ENCODE peak calls at places on chromosomes 1 and 21, in four cellular contexts. One of them, this sample, is unnamed.
A peak's percentile ranks its signal among the peaks of the same experiment; 100 is the strongest.

GRCh38 chr1:121586369-121587229 is 401.8 kb downstream of the SRGAP2C start:
- DNase-seq in fibroblast of the aortic adventitia: peak; percentile 2
- DNase-seq in upper lobe of right lung: no peak
- DNase-seq in right atrium auricular region: no peak
- DNase-seq in this sample: peak; percentile 42

GRCh38 chr1:52159033-52159789 is 17.3 kb downstream of the ZFYVE9 start:
- DNase-seq in fibroblast of the aortic adventitia: peak; percentile 38
- DNase-seq in upper lobe of right lung: no peak
- DNase-seq in right atrium auricular region: no peak
- DNase-seq in this sample: peak; percentile 80

GRCh38 chr1:184494929-184495328 is 108.1 kb downstream of the C1orf21 start:
- DNase-seq in fibroblast of the aortic adventitia: no peak
- DNase-seq in upper lobe of right lung: no peak
- DNase-seq in right atrium auricular region: no peak
- DNase-seq in this sample: no peak

GRCh38 chr1:106055900-106056299 is 1000.6 kb upstream of the PRMT6 start:
- DNase-seq in fibroblast of the aortic adventitia: no peak
- DNase-seq in upper lobe of right lung: no peak
- DNase-seq in right atrium auricular region: no peak
- DNase-seq in this sample: no peak

GRCh38 chr1:18974616-18975015 is 18.1 kb upstream of the IFFO2 start:
- DNase-seq in fibroblast of the aortic adventitia: no peak
- DNase-seq in upper lobe of right lung: no peak
- DNase-seq in right atrium auricular region: no peak
- DNase-seq in this sample: no peak

GRCh38 chr21:46182548-46183336 is 1.5 kb downstream of the SPATC1L start:
- DNase-seq in fibroblast of the aortic adventitia: peak; percentile 15
- DNase-seq in upper lobe of right lung: no peak
- DNase-seq in right atrium auricular region: peak; percentile 59
- DNase-seq in this sample: no peak

GRCh38 chr1:48718116-48718630 is 58.5 kb downstream of the BEND5 start:
- DNase-seq in fibroblast of the aortic adventitia: no peak
- DNase-seq in upper lobe of right lung: no peak
- DNase-seq in right atrium auricular region: no peak
- DNase-seq in this sample: no peak

GRCh38 chr1:206472454-206472853 is 2.2 kb downstream of the IKBKE start:
- DNase-seq in fibroblast of the aortic adventitia: peak; percentile 73
- DNase-seq in upper lobe of right lung: peak; percentile 80
- DNase-seq in right atrium auricular region: no peak
- DNase-seq in this sample: peak; percentile 49

GRCh38 chr1:179586107-179586823 is 5.4 kb upstream of the TDRD5 start:
- DNase-seq in fibroblast of the aortic adventitia: peak; percentile 6
- DNase-seq in upper lobe of right lung: peak; percentile 78
- DNase-seq in right atrium auricular region: no peak
- DNase-seq in this sample: peak; percentile 29

GRCh38 chr1:60149254-60149653 is 75.7 kb upstream of the C1orf87 start:
- DNase-seq in fibroblast of the aortic adventitia: no peak
- DNase-seq in upper lobe of right lung: peak; percentile 57
- DNase-seq in right atrium auricular region: no peak
- DNase-seq in this sample: peak; percentile 19

GRCh38 chr1:63724375-63724774 is 49.4 kb upstream of the ROR1 start:
- DNase-seq in fibroblast of the aortic adventitia: no peak
- DNase-seq in upper lobe of right lung: no peak
- DNase-seq in right atrium auricular region: no peak
- DNase-seq in this sample: no peak

GRCh38 chr1:229253170-229253974 is 17.5 kb upstream of the RAB4A start:
- DNase-seq in fibroblast of the aortic adventitia: no peak
- DNase-seq in upper lobe of right lung: no peak
- DNase-seq in right atrium auricular region: no peak
- DNase-seq in this sample: peak; percentile 83

GRCh38 chr1:87178451-87178850 is 150.2 kb upstream of the LMO4 start:
- DNase-seq in fibroblast of the aortic adventitia: no peak
- DNase-seq in upper lobe of right lung: no peak
- DNase-seq in right atrium auricular region: no peak
- DNase-seq in this sample: no peak

GRCh38 chr1:61379693-61380092 is 297.3 kb downstream of the NFIA start:
- DNase-seq in fibroblast of the aortic adventitia: no peak
- DNase-seq in upper lobe of right lung: no peak
- DNase-seq in right atrium auricular region: no peak
- DNase-seq in this sample: no peak
- TF ChIP-seq CTCF in fibroblast of the aortic adventitia: no peak
- TF ChIP-seq CTCF in upper lobe of right lung: no peak
- TF ChIP-seq CTCF in right atrium auricular region: no peak
- TF ChIP-seq CTCF in this sample: no peak

GRCh38 chr1:29388170-29388569 is 151.8 kb downstream of the PTPRU start:
- DNase-seq in fibroblast of the aortic adventitia: no peak
- DNase-seq in upper lobe of right lung: no peak
- DNase-seq in right atrium auricular region: no peak
- DNase-seq in this sample: no peak
- H3K4me3 ChIP-seq in fibroblast of the aortic adventitia: no peak overlapping the region
- H3K4me3 ChIP-seq in upper lobe of right lung: no peak overlapping the region
- H3K4me3 ChIP-seq in right atrium auricular region: no peak overlapping the region
- H3K4me3 ChIP-seq in this sample: no peak overlapping the region

DNA sequence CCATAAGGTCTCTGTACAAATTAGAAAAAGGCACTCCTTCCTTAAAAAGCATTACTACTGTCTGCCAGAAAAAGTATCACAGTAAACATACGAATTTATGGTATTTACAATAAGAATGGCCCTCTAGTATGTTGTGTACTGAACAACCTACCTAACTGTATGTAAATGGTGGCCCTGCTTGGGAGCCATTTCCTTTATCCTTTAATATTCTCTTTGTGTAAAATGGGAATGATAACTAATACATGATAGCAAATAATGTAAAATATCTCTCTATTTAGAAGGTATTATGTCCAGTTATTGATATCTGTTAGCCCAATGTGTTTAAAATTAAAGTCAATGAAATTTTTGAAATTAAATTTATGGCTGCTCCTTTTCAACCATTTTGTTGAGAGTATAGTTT is 5.2 kb downstream of the DR1 start:
- DNase-seq in fibroblast of the aortic adventitia: no peak
- DNase-seq in upper lobe of right lung: no peak
- DNase-seq in right atrium auricular region: no peak
- DNase-seq in this sample: no peak
- TF ChIP-seq CTCF in fibroblast of the aortic adventitia: no peak
- TF ChIP-seq CTCF in upper lobe of right lung: no peak
- TF ChIP-seq CTCF in right atrium auricular region: no peak
- TF ChIP-seq CTCF in this sample: no peak

GRCh38 chr1:115765091-115765490 is 3.4 kb downstream of the CASQ2 start:
- DNase-seq in fibroblast of the aortic adventitia: no peak
- DNase-seq in upper lobe of right lung: no peak
- DNase-seq in right atrium auricular region: no peak
- DNase-seq in this sample: no peak

GRCh38 chr1:115761601-115762302 is 6.8 kb downstream of the CASQ2 start:
- DNase-seq in fibroblast of the aortic adventitia: no peak
- DNase-seq in upper lobe of right lung: no peak
- DNase-seq in right atrium auricular region: no peak
- DNase-seq in this sample: peak; percentile 44

GRCh38 chr1:115767403-115767802 is 1.1 kb downstream of the CASQ2 start:
- DNase-seq in fibroblast of the aortic adventitia: no peak
- DNase-seq in upper lobe of right lung: no peak
- DNase-seq in right atrium auricular region: no peak
- DNase-seq in this sample: no peak

GRCh38 chr1:115762792-115763191 is 5.7 kb downstream of the CASQ2 start:
- DNase-seq in fibroblast of the aortic adventitia: no peak
- DNase-seq in upper lobe of right lung: no peak
- DNase-seq in right atrium auricular region: no peak
- DNase-seq in this sample: no peak

GRCh38 chr1:115764541-115764940 is 4.0 kb downstream of the CASQ2 start:
- DNase-seq in fibroblast of the aortic adventitia: peak; percentile 38
- DNase-seq in upper lobe of right lung: no peak
- DNase-seq in right atrium auricular region: no peak
- DNase-seq in this sample: peak; percentile 46
- H3K4me3 ChIP-seq in fibroblast of the aortic adventitia: no peak overlapping the region
- H3K4me3 ChIP-seq in upper lobe of right lung: no peak overlapping the region
- H3K4me3 ChIP-seq in right atrium auricular region: peak overlapping the region; percentile 62
- H3K4me3 ChIP-seq in this sample: no peak overlapping the region

DNA sequence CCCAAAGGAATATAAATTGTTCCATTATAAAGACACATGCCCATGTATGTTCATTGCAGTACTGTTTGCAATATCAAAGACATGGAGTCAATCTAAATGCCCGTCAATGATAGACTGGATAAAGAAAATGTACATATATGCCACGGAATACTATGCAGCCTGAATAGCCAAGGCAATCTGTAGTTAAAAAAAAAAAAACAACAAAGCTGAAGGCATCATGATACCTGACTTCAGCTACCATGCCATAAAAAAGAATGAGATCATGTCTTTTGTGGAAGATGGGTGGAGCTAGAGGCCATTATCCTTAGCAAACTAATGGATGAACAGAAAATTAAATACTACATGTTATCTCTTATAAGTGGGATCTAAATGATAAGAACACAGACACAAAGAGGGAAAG is 36.0 kb downstream of the GPR88 start:
- DNase-seq in fibroblast of the aortic adventitia: no peak
- DNase-seq in upper lobe of right lung: no peak
- DNase-seq in right atrium auricular region: no peak
- DNase-seq in this sample: no peak
- TF ChIP-seq CTCF in fibroblast of the aortic adventitia: no peak
- TF ChIP-seq CTCF in upper lobe of right lung: no peak
- TF ChIP-seq CTCF in right atrium auricular region: no peak
- TF ChIP-seq CTCF in this sample: no peak

GRCh38 chr1:99851850-99852454 is 1.8 kb downstream of the AGL start:
- DNase-seq in fibroblast of the aortic adventitia: peak; percentile 57
- DNase-seq in upper lobe of right lung: no peak
- DNase-seq in right atrium auricular region: no peak
- DNase-seq in this sample: no peak
- H3K4me3 ChIP-seq in fibroblast of the aortic adventitia: peak overlapping the region; percentile 1
- H3K4me3 ChIP-seq in upper lobe of right lung: no peak overlapping the region
- H3K4me3 ChIP-seq in right atrium auricular region: peak overlapping the region; percentile 67
- H3K4me3 ChIP-seq in this sample: no peak overlapping the region

GRCh38 chr1:6249732-6250689 is 6.0 kb downstream of the HES3 start:
- DNase-seq in fibroblast of the aortic adventitia: no peak
- DNase-seq in upper lobe of right lung: no peak
- DNase-seq in right atrium auricular region: no peak
- DNase-seq in this sample: no peak
- TF ChIP-seq CTCF in fibroblast of the aortic adventitia: no peak
- TF ChIP-seq CTCF in upper lobe of right lung: no peak
- TF ChIP-seq CTCF in right atrium auricular region: no peak
- TF ChIP-seq CTCF in this sample: no peak

DNA sequence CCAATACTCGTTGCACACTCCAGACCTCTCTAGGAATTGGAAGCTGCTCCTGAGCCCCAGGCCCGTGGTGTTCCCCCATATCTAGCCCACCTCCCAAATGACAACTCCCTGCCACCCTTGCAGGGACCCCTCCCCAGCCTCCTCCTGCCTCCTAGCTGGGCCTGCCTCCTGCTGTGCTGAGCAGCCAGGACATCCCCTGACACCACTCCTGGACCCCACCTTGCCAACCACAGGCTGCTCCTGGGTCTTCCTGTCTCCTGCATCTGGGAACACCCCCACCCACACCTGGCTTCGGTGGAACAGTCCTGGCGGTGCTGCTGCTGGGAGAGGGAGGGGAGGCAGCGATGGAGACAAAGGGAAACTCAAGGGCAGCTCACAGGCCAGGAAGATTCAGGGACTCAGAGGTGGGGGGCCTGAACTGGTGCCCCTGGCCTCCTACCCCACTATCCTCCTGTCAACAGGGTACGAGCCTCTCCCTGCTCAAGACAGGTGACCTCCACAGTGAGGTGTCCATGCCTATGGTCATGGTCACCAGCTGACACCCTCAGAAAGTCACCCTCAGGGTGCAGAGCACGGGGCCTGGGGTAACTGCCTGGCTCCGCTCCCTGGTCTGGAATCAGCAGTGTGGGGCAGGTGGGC is 81.2 kb downstream of the RIPK4 start:
- DNase-seq in fibroblast of the aortic adventitia: no peak
- DNase-seq in upper lobe of right lung: no peak
- DNase-seq in right atrium auricular region: no peak
- DNase-seq in this sample: no peak
- H3K4me3 ChIP-seq in fibroblast of the aortic adventitia: no peak overlapping the region
- H3K4me3 ChIP-seq in upper lobe of right lung: no peak overlapping the region
- H3K4me3 ChIP-seq in right atrium auricular region: no peak overlapping the region
- H3K4me3 ChIP-seq in this sample: no peak overlapping the region

GRCh38 chr1:245041058-245041698 is 113.6 kb upstream of the KIF26B start:
- DNase-seq in fibroblast of the aortic adventitia: no peak
- DNase-seq in upper lobe of right lung: no peak
- DNase-seq in right atrium auricular region: no peak
- DNase-seq in this sample: no peak
- TF ChIP-seq CTCF in fibroblast of the aortic adventitia: no peak
- TF ChIP-seq CTCF in upper lobe of right lung: no peak
- TF ChIP-seq CTCF in right atrium auricular region: no peak
- TF ChIP-seq CTCF in this sample: no peak

DNA sequence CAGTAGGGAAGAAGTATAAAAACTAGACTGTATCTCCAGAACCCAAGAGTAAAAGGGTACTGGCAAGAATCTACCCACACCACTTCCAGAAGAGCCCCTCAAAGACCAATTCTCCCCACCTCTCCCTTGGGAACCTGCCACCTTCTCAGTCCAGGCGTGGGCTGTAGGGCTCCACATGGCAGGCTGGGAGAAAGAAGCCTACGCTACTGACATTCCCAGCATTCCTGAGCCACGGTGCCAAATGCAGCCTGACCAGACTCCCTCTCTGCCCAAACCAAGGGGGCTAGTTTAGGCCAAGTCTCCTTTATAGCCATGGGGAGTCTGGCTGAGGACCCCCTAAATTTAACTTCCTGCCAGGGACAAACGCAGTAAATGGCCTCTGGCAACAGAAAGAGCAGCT is 2.0 kb downstream of the UBE2Q1 start:
- DNase-seq in fibroblast of the aortic adventitia: peak; percentile 53
- DNase-seq in upper lobe of right lung: no peak
- DNase-seq in right atrium auricular region: no peak
- DNase-seq in this sample: no peak
- H3K4me3 ChIP-seq in fibroblast of the aortic adventitia: peak overlapping the region; percentile 94
- H3K4me3 ChIP-seq in upper lobe of right lung: peak overlapping the region; percentile 71
- H3K4me3 ChIP-seq in right atrium auricular region: no peak overlapping the region
- H3K4me3 ChIP-seq in this sample: peak overlapping the region; percentile 82

This sample was measured in epithelial cell of esophagus.